ENCODE peak calls at places on chromosomes 3 and 15, in ten cellular contexts. D, C, S, V, A, J, L, X, Z and M are unnamed samples.
A peak's percentile ranks its signal among the peaks of the same experiment; 100 is the strongest.

GRCh38 chr3:21876742-21877141 is 125.7 kb upstream of the ZNF385D start:
- DNase-seq in A (no peak), C (no peak), S (no peak), D (no peak), X (no peak), Z (no peak), J (no peak), V (no peak), L (no peak), M (no peak)

GRCh38 chr3:69058180-69058946 is 6.2 kb upstream of the TMF1 start:
- DNase-seq in C (no peak), Z (no peak), A (no peak), J (no peak), X (no peak), V (no peak), L (no peak), S (no peak), D (no peak), M (no peak)

GRCh38 chr3:111352585-111352984 is 189.4 kb upstream of the CD96 start:
- DNase-seq in A (no peak), V (no peak), D (no peak), L (no peak), Z (no peak), S (no peak), C (no peak), J (no peak), X (no peak), M (no peak)

GRCh38 chr15:88908697-88909621 is 4.2 kb downstream of the MFGE8 start:
- DNase-seq in V (no peak), J (no peak), C (no peak), L (no peak), Z (no peak), D (no peak), X (no peak), S (peak; percentile 61), A (no peak), M (peak; percentile 43)

GRCh38 chr3:52440671-52441070 is 4.2 kb downstream of the SEMA3G start:
- DNase-seq in V (no peak), L (no peak), A (no peak), X (no peak), Z (no peak), D (no peak), C (no peak), J (no peak), S (peak; percentile 43), M (no peak)

GRCh38 chr15:100721758-100722550 is 119.6 kb downstream of the ASB7 start:
- DNase-seq in L (peak; percentile 43), X (peak; percentile 100), A (peak; percentile 73), J (peak; percentile 24), D (peak; percentile 99), C (no peak), Z (peak; percentile 98), V (peak; percentile 75), S (peak; percentile 96), M (peak; percentile 100)

GRCh38 chr3:194928183-194928736 is 242.6 kb downstream of the FAM43A start:
- DNase-seq in C (no peak), Z (no peak), V (no peak), A (no peak), J (no peak), L (no peak), D (peak; percentile 36), S (no peak), X (no peak), M (peak; percentile 51)

GRCh38 chr15:50593761-50594160 is 47.3 kb upstream of the USP50 start:
- DNase-seq in J (no peak), S (no peak), A (no peak), L (no peak), C (no peak), X (no peak), V (no peak), Z (no peak), D (no peak), M (no peak)

GRCh38 chr3:72258366-72258765 is 473.4 kb upstream of the PROK2 start:
- DNase-seq in C (no peak), Z (no peak), L (no peak), J (no peak), D (no peak), X (no peak), V (no peak), S (no peak), A (no peak), M (no peak)

GRCh38 chr3:30630238-30631030 is 24.0 kb downstream of the TGFBR2 start:
- DNase-seq in D (no peak), A (no peak), J (no peak), L (no peak), X (no peak), C (no peak), S (no peak), V (no peak), Z (no peak), M (no peak)
- H3K4me3 ChIP-seq in D (no peak overlapping the region), A (no peak overlapping the region), J (no peak overlapping the region), L (peak overlapping the region; percentile 2), X (no peak overlapping the region), C (no peak overlapping the region), S (no peak overlapping the region), V (no peak overlapping the region), Z (no peak overlapping the region), M (no peak overlapping the region)

DNA sequence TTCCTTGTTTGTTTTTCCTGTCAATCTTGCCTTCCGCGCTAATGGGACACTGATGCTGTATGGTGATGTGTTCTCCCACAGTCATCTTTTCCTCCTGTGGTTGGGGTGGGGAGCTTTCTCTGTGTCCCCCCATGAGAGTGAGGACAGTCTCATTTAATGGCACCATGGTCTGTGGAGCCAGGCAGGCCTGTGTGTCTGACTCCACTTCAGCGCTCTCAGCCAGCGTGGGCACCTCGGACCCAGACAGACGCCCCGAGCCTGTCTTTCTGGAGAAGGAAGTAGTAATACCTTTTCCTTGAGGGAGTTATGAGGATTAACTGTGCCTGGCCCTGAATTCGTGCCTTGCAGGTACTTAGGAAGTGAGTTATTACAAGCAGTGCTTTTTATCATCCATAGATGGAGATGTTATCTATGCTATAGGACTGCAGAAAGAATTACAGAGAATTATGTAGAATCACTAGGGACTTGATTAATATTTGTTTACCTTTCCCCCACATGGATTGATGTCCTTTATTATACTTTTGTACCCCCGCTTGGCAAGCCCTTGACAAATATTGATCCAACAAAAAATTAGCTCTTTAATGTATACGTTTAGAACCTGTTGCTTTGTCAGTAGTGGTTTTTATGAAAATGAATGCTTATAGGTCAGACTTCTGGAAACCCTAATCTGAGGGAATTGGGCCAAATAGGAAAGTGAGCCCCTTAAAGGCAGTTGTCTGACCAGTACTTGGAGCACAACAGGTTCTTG is 152.4 kb downstream of the PGPEP1L start:
- DNase-seq in L (no peak), A (no peak), S (no peak), Z (no peak), J (no peak), V (no peak), X (no peak), C (no peak), D (no peak), M (no peak)
- TF ChIP-seq CTCF in L (no peak), A (no peak), S (no peak), Z (no peak), J (no peak), V (no peak), X (no peak), C (no peak), D (no peak), M (no peak)

DNA sequence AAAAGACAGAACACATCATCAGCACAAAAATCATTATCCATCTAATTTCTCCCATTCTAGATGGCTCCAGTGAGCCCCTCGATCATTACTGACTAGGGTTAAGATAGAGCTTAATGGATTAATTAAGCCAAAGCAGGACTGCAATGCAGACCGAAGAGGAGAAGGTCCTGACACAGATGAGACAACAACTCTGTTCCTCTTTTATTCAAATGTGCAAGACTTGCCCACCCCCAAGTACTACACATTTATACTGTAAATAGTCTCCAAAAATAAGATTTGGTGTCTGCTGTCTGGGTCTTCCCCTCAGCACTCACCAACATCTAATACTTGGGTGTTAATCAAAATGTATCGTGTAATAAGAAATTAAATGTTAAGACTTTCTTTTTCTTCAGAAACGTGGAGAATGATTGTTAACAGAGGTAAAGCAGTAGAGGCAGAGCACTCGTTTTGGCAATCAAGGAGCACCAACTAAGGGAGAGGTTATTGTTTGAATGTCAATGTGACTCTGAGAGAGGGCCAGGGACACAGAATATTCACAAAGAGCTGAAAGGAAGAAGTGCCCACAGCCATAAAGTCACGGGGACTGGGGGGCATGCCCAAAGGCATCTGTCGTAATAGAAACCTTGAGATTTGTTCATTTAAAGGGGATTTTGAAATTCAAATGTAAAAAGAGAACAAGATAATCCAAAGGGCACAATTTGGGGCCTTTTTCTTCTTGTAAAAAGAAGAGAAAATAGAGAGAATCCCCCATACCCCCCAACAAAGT is 133.8 kb downstream of the TIGIT start:
- DNase-seq in C (no peak), A (no peak), J (no peak), X (no peak), Z (no peak), S (no peak), D (no peak), V (no peak), L (no peak), M (no peak)
- H3K4me3 ChIP-seq in C (no peak overlapping the region), A (no peak overlapping the region), J (no peak overlapping the region), X (no peak overlapping the region), Z (no peak overlapping the region), S (no peak overlapping the region), D (no peak overlapping the region), V (no peak overlapping the region), L (no peak overlapping the region), M (no peak overlapping the region)

GRCh38 chr15:74460903-74461846 is at the start of gene UBL7:
- DNase-seq in S (peak; percentile 98), V (peak; percentile 98), D (peak; percentile 97), X (peak; percentile 58), A (peak; percentile 98), C (peak; percentile 98), Z (peak; percentile 80), L (peak; percentile 94), J (peak; percentile 100), M (peak; percentile 96)
- TF ChIP-seq CTCF in S (no peak), V (no peak), D (peak; percentile 46), X (peak; percentile 25), A (peak; percentile 36), C (peak; percentile 23), Z (no peak), L (no peak), J (peak; percentile 43), M (peak; percentile 3)

GRCh38 chr15:64716452-64716851 is 58.9 kb downstream of the RBPMS2 start:
- DNase-seq in Z (no peak), X (no peak), S (no peak), C (no peak), A (no peak), D (no peak), V (no peak), J (no peak), L (no peak), M (no peak)

GRCh38 chr15:64717130-64717529 is 58.3 kb downstream of the RBPMS2 start:
- DNase-seq in S (no peak), J (no peak), X (no peak), V (no peak), A (no peak), C (no peak), L (no peak), Z (no peak), D (no peak), M (no peak)

GRCh38 chr15:64720188-64720587 is 55.2 kb downstream of the RBPMS2 start:
- DNase-seq in Z (no peak), L (no peak), C (no peak), S (no peak), V (no peak), A (no peak), D (no peak), X (no peak), J (no peak), M (no peak)

GRCh38 chr15:64713592-64713991 is 61.8 kb downstream of the RBPMS2 start:
- DNase-seq in C (no peak), S (no peak), J (no peak), Z (no peak), L (no peak), X (no peak), D (no peak), V (no peak), A (no peak), M (no peak)

GRCh38 chr15:64717735-64718495 is 57.5 kb downstream of the RBPMS2 start:
- DNase-seq in X (no peak), A (no peak), J (no peak), V (no peak), S (no peak), C (no peak), L (no peak), Z (no peak), D (no peak), M (no peak)
- H3K4me3 ChIP-seq in X (no peak overlapping the region), A (peak overlapping the region; percentile 13), J (no peak overlapping the region), V (no peak overlapping the region), S (no peak overlapping the region), C (no peak overlapping the region), L (no peak overlapping the region), Z (no peak overlapping the region), D (no peak overlapping the region), M (no peak overlapping the region)